ENCODE peak calls at places on chromosomes 7 and 10, in five cellular contexts. V is uterus, Q is GM12891, L is right lobe of liver, J is body of pancreas. W is an unnamed sample.
A peak's percentile ranks its signal among the peaks of the same experiment; 100 is the strongest.

GRCh38 chr7:42475082-42475481 is 238.1 kb upstream of the GLI3 start:
- DNase-seq in V (no peak), Q (no peak), L (no peak), J (no peak), W (no peak)

GRCh38 chr7:157857578-157858075 is 520.8 kb downstream of the DNAJB6 start:
- DNase-seq in V (no peak), Q (no peak), L (no peak), J (no peak), W (no peak)

GRCh38 chr10:70915806-70916205 is 27.4 kb upstream of the PCBD1 start:
- DNase-seq in V (no peak), Q (no peak), L (no peak), J (no peak), W (no peak)

GRCh38 chr7:104772405-104772821 is 241.6 kb upstream of the KMT2E start:
- DNase-seq in V (no peak), Q (no peak), L (no peak), J (no peak), W (no peak)

GRCh38 chr10:77636286-77636966 is 1.2 kb downstream of the KCNMA1 start:
- DNase-seq in V (no peak), Q (no peak), L (peak; percentile 35), J (no peak), W (peak; percentile 2)

GRCh38 chr7:7228472-7228871 is 46.1 kb downstream of the C1GALT1 start:
- DNase-seq in V (no peak), Q (no peak), L (no peak), J (no peak), W (no peak)

GRCh38 chr10:126511917-126512487 is 123.7 kb upstream of the ADAM12 start:
- DNase-seq in V (no peak), Q (no peak), L (no peak), J (no peak), W (no peak)

GRCh38 chr10:68109312-68109711 is at the start of gene MYPN:
- DNase-seq in V (no peak), Q (no peak), L (no peak), J (no peak), W (no peak)

GRCh38 chr7:73700581-73701134 is 17.3 kb downstream of the BUD23 start:
- DNase-seq in V (no peak), Q (no peak), L (no peak), J (no peak), W (no peak)

GRCh38 chr10:119207713-119208552 is 562 bp downstream of the GRK5 start:
- DNase-seq in V (peak; percentile 52), Q (no peak), L (peak; percentile 69), J (peak; percentile 40), W (peak; percentile 41)

GRCh38 chr7:106329408-106329807 is 44.6 kb upstream of the NAMPT start:
- DNase-seq in V (no peak), Q (no peak), L (no peak), J (no peak), W (no peak)

GRCh38 chr10:22228943-22229755 is 11.3 kb upstream of the EBLN1 start:
- DNase-seq in V (peak; percentile 92), Q (peak; percentile 56), L (peak; percentile 83), J (peak; percentile 90), W (peak; percentile 94)

GRCh38 chr10:132742837-132743194 is 43.1 kb downstream of the NKX6-2 start:
- DNase-seq in V (no peak), Q (no peak), L (no peak), J (no peak), W (no peak)

GRCh38 chr10:96967847-96968246 is 135.7 kb downstream of the LCOR start:
- DNase-seq in V (no peak), Q (no peak), L (no peak), J (no peak), W (no peak)

GRCh38 chr10:114174462-114175190 is 623 bp upstream of the CCDC186 start:
- DNase-seq in V (no peak), Q (no peak), L (peak; percentile 79), J (peak; percentile 68), W (no peak)

GRCh38 chr7:30027065-30027456 is 559 bp upstream of the FKBP14 start:
- DNase-seq in V (no peak), Q (no peak), L (no peak), J (peak; percentile 62), W (peak; percentile 70)

GRCh38 chr7:46127805-46128204 is 206.7 kb upstream of the IGFBP3 start:
- DNase-seq in V (no peak), Q (no peak), L (no peak), J (no peak), W (no peak)

GRCh38 chr10:42969909-42970308 is 107.0 kb upstream of the RET start:
- DNase-seq in V (no peak), Q (no peak), L (no peak), J (no peak), W (no peak)

DNA sequence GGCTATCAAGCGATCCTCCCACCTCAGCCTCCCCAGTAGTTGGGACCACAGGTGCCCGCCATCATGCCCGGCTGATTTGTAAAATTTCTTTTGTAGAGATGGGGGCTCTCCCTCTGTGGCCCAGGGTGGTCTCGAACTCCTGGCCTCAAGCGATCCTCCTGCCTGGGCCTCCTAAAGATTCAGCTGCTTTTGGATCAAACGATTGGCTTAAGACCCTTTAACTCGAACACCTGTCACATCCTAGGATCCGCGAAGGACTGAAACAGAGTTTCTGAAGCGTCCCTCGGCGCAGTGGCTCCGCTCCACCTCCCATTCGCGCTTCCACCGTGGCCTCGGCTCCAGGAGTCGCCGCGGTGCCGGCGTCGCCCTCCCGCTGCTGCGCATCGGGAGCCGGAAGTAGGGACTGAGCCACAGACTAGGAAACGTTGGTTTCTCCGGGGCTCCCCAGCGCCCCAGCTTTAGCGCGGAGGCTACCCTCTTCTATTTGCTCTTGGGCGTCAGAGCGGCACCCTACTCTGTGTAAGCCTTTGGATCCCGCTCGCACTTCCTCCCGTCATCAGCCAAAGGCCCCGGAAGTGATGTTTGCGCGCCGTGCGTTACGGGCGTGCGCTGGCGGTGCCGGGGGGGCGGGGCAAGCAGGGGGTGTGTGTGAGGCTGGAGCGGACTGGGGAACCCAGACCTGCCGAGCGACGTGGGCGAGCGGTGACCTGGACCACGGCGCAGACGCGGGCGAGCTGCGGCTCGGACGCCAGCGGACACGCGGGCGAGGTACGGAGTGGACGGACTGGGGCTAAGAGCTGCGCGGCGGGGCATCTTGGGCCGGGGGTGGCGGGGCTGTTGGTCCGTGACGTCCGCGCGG is 53.0 kb downstream of the KCTD7 start:
- DNase-seq in V (peak; percentile 96), Q (peak; percentile 96), L (peak; percentile 99), J (peak; percentile 98), W (peak; percentile 98)
- TF ChIP-seq POLR2A in V (peak; percentile 91), Q (peak; percentile 92), L (peak; percentile 96), J (peak; percentile 93), W (peak; percentile 91)

DNA sequence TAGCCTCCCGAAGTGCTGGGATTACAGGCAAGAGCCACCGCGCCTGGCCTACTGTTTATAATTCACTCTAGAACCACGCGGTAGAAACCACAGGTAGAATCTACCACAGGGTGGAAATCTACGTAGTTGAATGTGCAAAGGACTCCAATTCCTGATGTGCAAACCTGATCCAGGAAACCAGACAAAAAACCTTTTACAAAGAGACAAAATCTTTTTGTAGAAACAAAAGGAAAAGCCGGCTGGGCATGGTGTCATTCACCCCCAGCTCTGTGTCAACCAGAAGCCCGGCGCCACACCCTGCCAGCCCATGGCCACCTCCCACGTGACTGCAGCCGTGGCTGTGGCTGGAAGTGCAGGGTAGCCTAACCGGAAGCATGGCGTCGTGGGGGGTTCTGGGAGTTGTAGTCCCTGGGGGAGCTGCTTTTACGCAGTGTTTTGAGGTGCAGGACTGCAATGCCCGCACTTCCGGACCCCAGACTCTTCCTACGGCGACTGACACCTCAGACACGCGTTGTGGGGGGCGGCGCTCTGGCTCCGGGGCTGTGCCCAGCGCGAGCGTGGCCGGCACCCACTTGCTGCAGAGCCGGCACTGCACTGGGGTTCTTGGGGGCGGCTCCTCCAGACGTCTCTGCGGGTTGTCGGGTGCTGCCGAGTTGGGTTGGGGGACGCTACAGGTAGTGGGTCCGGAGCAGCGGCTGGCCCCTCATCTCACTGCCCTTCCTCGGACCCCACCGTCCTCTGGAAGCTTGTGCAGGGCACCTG is 41.5 kb upstream of the RNF216 start:
- DNase-seq in V (peak; percentile 91), Q (peak; percentile 92), L (peak; percentile 98), J (peak; percentile 96), W (peak; percentile 95)
- TF ChIP-seq POLR2A in V (peak; percentile 27), Q (no peak), L (peak; percentile 47), J (peak; percentile 63), W (peak; percentile 46)

DNA sequence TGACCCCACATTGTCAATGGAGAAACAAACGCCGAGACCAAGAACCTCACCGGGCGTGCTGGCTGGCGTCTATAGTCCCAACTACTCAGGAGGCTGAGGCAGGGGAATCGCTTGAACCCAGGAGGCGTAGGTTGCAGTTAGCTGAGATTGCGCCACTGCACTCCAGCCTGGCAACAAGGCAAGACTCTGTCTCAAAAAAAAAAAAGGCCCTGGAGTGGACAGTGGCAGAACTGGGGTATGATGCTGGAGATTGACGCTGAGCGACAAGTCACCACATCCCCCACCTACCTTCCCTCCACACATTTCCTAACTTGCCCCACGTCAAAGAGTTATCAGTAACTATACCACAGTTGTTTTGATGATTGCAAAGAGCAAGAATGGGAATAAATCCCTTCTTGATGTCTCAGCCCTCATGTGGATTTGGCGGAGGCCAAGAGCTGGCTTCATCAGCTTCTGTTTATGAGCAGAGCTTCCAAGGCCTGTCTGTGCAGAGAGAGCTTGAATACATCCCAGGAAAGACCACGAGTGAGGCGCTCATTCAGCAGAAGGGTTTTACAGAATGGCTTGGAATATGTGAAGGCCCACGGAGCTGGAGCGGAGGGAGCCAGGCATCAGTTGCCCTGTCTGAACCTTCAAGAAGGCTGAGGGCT is 28.0 kb upstream of the TNS3 start:
- DNase-seq in V (peak; percentile 68), Q (no peak), L (peak; percentile 61), J (no peak), W (no peak)
- TF ChIP-seq POLR2A in V (no peak), Q (no peak), L (no peak), J (no peak), W (no peak)

GRCh38 chr7:128791121-128791967 is 424 bp upstream of the CCDC136 start:
- DNase-seq in V (peak; percentile 65), Q (peak; percentile 83), L (peak; percentile 69), J (peak; percentile 80), W (peak; percentile 76)
- TF ChIP-seq POLR2A in V (peak; percentile 43), Q (no peak), L (no peak), J (peak; percentile 25), W (no peak)

DNA sequence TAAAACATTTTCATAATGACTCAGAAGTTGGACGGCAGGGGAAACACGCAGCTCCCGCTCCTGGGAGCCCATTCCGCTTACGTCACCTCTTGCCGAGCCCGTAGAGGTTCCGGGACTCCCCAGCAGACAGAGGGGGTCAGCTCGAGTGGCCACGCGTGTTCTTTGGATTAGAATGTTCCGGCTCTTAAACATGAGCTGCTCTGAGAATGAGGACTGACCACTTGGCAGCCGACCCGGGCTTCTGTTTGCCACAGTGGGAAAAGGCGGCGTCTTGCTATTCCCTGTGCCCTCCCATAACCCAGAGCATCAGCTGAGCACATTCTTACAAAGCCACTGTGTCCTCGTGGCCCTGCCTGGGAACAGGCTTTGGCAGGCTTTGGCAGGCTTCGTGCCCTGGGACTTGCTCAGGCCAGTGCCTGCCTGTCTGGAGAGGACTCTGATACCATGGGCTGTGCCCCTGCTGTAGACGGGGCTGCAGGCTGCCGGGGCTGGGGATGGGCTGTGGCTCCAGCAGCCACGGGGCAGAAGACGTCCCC is 40.1 kb downstream of the PFKP start:
- DNase-seq in V (peak; percentile 75), Q (no peak), L (peak; percentile 90), J (peak; percentile 76), W (no peak)
- TF ChIP-seq POLR2A in V (no peak), Q (no peak), L (peak; percentile 2), J (peak; percentile 52), W (no peak)

W was measured in erythroblast.